ENCODE peak calls at places on chromosomes 12 and 14, in nine cellular contexts. T, S, L, C, O, A, Y, P and B are unnamed samples.

GRCh38 chr14:52033131-52033642 is 35.7 kb downstream of the NID2 start:
- DNase-seq in T (no peak), S (no peak), L (no peak), C (no peak), O (no peak), A (no peak), Y (no peak), P (peak), B (peak)

GRCh38 chr12:115916910-115917668 is 360.4 kb downstream of the MED13L start:
- DNase-seq in T (peak), S (no peak), L (peak), C (peak), O (peak), A (peak), Y (peak), P (no peak), B (peak)

GRCh38 chr14:106874365-106874764 is 1348.0 kb downstream of the TMEM121 start:
- DNase-seq in T (no peak), S (no peak), L (peak), C (no peak), O (no peak), A (no peak), Y (no peak), P (no peak), B (no peak)

GRCh38 chr12:115204957-115205754 is 521.2 kb upstream of the TBX3 start:
- DNase-seq in T (no peak), S (no peak), L (peak), C (no peak), O (no peak), A (no peak), Y (no peak), P (peak), B (no peak)

GRCh38 chr12:110762891-110763290 is 20.2 kb upstream of the PPP1CC start:
- DNase-seq in T (no peak), S (no peak), L (no peak), C (no peak), O (no peak), A (no peak), Y (no peak), P (no peak), B (no peak)

GRCh38 chr12:56010112-56010570 is 10.7 kb upstream of the IKZF4 start:
- DNase-seq in T (no peak), S (no peak), L (no peak), C (no peak), O (no peak), A (no peak), Y (no peak), P (no peak), B (no peak)

GRCh38 chr12:115132145-115132544 is 448.2 kb upstream of the TBX3 start:
- DNase-seq in T (no peak), S (no peak), L (no peak), C (no peak), O (no peak), A (no peak), Y (no peak), P (no peak), B (no peak)

GRCh38 chr12:80862606-80863005 is 75.1 kb downstream of the LIN7A start:
- DNase-seq in T (no peak), S (no peak), L (peak), C (no peak), O (no peak), A (no peak), Y (no peak), P (peak), B (no peak)

GRCh38 chr12:124594851-124595250 is 27.4 kb upstream of the NCOR2 start:
- DNase-seq in T (no peak), S (no peak), L (no peak), C (no peak), O (no peak), A (no peak), Y (no peak), P (no peak), B (no peak)

GRCh38 chr12:97482153-97482693 is 19.6 kb downstream of the RMST start:
- DNase-seq in T (no peak), S (no peak), L (peak), C (no peak), O (no peak), A (no peak), Y (no peak), P (no peak), B (no peak)

GRCh38 chr12:17954788-17955187 is 135.2 kb downstream of the RERGL start:
- DNase-seq in T (no peak), S (no peak), L (peak), C (no peak), O (no peak), A (peak), Y (no peak), P (no peak), B (no peak)

GRCh38 chr12:91072931-91073330 is 15.1 kb upstream of the KERA start:
- DNase-seq in T (no peak), S (no peak), L (no peak), C (no peak), O (no peak), A (no peak), Y (no peak), P (no peak), B (no peak)

DNA sequence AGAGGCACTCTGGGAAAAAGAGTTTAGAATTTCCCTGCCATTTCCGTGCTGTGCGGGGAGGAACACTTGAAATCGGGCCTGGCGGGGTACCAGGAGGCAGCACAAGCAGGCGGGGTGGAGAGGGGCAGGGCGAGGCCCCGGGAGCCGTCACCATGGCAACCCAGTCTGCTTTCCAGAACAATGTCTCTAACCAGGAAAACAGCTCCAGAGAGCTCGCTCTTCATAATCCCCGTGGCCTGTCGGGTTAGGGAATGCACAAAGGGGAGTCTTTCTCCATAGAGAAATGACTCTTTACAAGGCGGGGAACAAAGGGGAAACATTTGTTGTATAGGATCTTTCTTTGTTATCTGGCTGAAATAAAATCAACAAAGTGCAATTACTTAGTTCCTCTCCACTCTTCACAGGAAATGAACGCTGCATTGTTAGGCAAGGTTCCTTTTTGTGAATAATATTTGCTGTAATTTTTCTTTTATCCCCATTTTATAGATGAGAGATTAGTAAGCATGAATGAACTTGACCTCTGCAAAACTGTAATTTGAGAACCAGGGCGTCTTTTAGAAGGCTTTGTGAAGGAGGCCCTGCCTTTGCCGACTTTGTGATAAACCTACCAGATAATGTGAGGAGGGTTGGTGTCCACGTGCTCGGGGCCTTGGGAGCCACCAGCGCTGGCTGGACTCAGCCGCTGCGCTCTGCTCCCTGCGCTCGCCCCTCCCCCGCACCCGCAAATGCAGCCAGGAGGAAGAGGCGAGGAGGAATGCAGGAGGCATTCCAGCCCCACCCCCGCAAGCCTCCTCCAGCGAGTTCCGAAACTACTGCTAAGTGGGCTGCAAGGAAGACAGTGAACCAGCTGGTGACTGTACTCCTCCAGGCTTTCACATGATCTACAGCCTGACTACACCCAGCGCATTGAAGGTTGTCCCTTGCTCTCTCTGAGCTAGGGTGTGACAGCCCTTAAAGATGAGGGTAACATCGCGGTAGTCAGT is 105.2 kb upstream of the ATF7IP start:
- DNase-seq in T (peak), S (peak), L (peak), C (peak), O (peak), A (no peak), Y (peak), P (peak), B (peak)
- TF ChIP-seq POLR2A in T (no peak), S (no peak), L (no peak), C (peak), O (no peak), A (no peak), Y (no peak), P (no peak), B (no peak)

GRCh38 chr14:100832311-100832960 is 6.5 kb downstream of the MEG3 start:
- DNase-seq in T (no peak), S (no peak), L (no peak), C (no peak), O (no peak), A (no peak), Y (peak), P (no peak), B (no peak)
- H3K4me3 ChIP-seq in T (no peak), S (no peak), L (no peak), C (no peak), O (no peak), A (no peak), Y (no peak), P (no peak), B (no peak)

GRCh38 chr14:53967606-53968005 is 11.0 kb upstream of the BMP4 start:
- DNase-seq in T (no peak), S (no peak), L (no peak), C (no peak), O (no peak), A (no peak), Y (no peak), P (no peak), B (peak)
- TF ChIP-seq CTCF in T (no peak), S (no peak), L (no peak), C (no peak), O (no peak), A (no peak), Y (no peak), P (no peak), B (no peak)

GRCh38 chr12:4268549-4269181 is 4.9 kb upstream of the CCND2 start:
- DNase-seq in T (no peak), S (no peak), L (peak), C (no peak), O (no peak), A (no peak), Y (no peak), P (no peak), B (peak)
- TF ChIP-seq POLR2A in T (no peak), S (no peak), L (no peak), C (no peak), O (no peak), A (no peak), Y (no peak), P (no peak), B (no peak)